ENCODE peak calls at places on chromosomes 16 and 17, in five cellular contexts. S, H, L, J and E are unnamed samples.

GRCh38 chr17:1110844-1111598 is 68.8 kb downstream of the ABR start:
- DNase-seq in L (peak; percentile 85), H (no peak), J (no peak), S (no peak), E (peak; percentile 98)

GRCh38 chr16:66588981-66589713 is 9.9 kb downstream of the CMTM2 start:
- DNase-seq in S (no peak), H (peak; percentile 43), L (no peak), J (peak; percentile 36), E (peak; percentile 20)

GRCh38 chr17:82314721-82315605 is 2.4 kb downstream of the CD7 start:
- DNase-seq in H (no peak), L (no peak), S (no peak), J (no peak), E (no peak)

GRCh38 chr17:72171703-72172670 is 51.2 kb downstream of the SOX9 start:
- DNase-seq in J (no peak), H (no peak), S (no peak), L (peak; percentile 34), E (no peak)

GRCh38 chr17:10603889-10604288 is 53.2 kb downstream of the MYH3 start:
- DNase-seq in H (no peak), L (no peak), S (no peak), J (no peak), E (no peak)

GRCh38 chr17:78951967-78952551 is 26.9 kb upstream of the TIMP2 start:
- DNase-seq in H (no peak), J (no peak), L (no peak), S (no peak), E (peak; percentile 49)

GRCh38 chr17:62303476-62303875 is 76.9 kb upstream of the EFCAB3 start:
- DNase-seq in S (no peak), H (no peak), J (no peak), L (no peak), E (no peak)

GRCh38 chr16:26447570-26447969 is 619.2 kb upstream of the C16orf82 start:
- DNase-seq in S (no peak), J (no peak), H (no peak), L (no peak), E (no peak)

GRCh38 chr16:85201566-85201965 is 89.3 kb upstream of the CIBAR2 start:
- DNase-seq in S (no peak), J (no peak), L (no peak), H (no peak), E (no peak)